ENCODE peak calls at places on chromosomes 3 and 15, in five cellular contexts. H is heart left ventricle, I is ascending aorta, C is aorta, R is PC-3. L is an unnamed sample.

GRCh38 chr3:46612324-46612723 is at the start of gene FAM240A:
- DNase-seq in H (no peak), I (no peak), C (no peak), R (no peak), L (peak; percentile 25)

GRCh38 chr3:144524531-144524930 is 552.9 kb downstream of the DIPK2A start:
- DNase-seq in H (no peak), I (no peak), C (no peak), R (no peak), L (no peak)

GRCh38 chr3:57864853-57865252 is 108.7 kb downstream of the SLMAP start:
- DNase-seq in H (no peak), I (no peak), C (no peak), R (peak; percentile 41), L (no peak)

GRCh38 chr15:67822537-67823370 is 2.6 kb upstream of the SKOR1 start:
- DNase-seq in H (no peak), I (no peak), C (no peak), R (no peak), L (no peak)

GRCh38 chr3:16084887-16085286 is 89.6 kb upstream of the GALNT15 start:
- DNase-seq in H (no peak), I (no peak), C (no peak), R (peak; percentile 67), L (no peak)

GRCh38 chr15:90970274-90970673 is 15.6 kb downstream of the RCCD1 start:
- DNase-seq in H (no peak), I (no peak), C (no peak), R (no peak), L (no peak)

GRCh38 chr3:189304465-189305341 is 132.9 kb downstream of the TPRG1 start:
- DNase-seq in H (no peak), I (no peak), C (peak; percentile 27), R (peak; percentile 99), L (no peak)

GRCh38 chr3:46936733-46937250 is 39.8 kb downstream of the CCDC12 start:
- DNase-seq in H (no peak), I (no peak), C (no peak), R (no peak), L (no peak)

GRCh38 chr3:43302116-43302880 is 16.0 kb downstream of the SNRK start:
- DNase-seq in H (no peak), I (no peak), C (no peak), R (no peak), L (no peak)

GRCh38 chr3:187678869-187679268 is 8.7 kb upstream of the SST start:
- DNase-seq in H (no peak), I (no peak), C (no peak), R (peak; percentile 74), L (no peak)

GRCh38 chr3:161031134-161031533 is 74.0 kb downstream of the B3GALNT1 start:
- DNase-seq in H (no peak), I (no peak), C (no peak), R (peak; percentile 52), L (no peak)

GRCh38 chr3:37779289-37780152 is 82.2 kb upstream of the CTDSPL start:
- DNase-seq in H (peak; percentile 48), I (no peak), C (no peak), R (peak; percentile 84), L (no peak)

GRCh38 chr15:75928680-75929608 is 25.3 kb downstream of the FBXO22 start:
- DNase-seq in H (no peak), I (no peak), C (no peak), R (peak; percentile 32), L (no peak)

GRCh38 chr3:40223856-40224255 is 85.7 kb upstream of the EIF1B start:
- DNase-seq in H (no peak), I (no peak), C (no peak), R (no peak), L (no peak)

GRCh38 chr3:98185180-98185579 is 18.7 kb downstream of the OR5H15 start:
- DNase-seq in H (no peak), I (no peak), C (no peak), R (no peak), L (no peak)

GRCh38 chr3:185308126-185308754 is 54.4 kb upstream of the EHHADH start:
- DNase-seq in H (peak; percentile 31), I (no peak), C (no peak), R (peak; percentile 84), L (no peak)

GRCh38 chr3:52831500-52832301 is 1.2 kb upstream of the ITIH4 start:
- DNase-seq in H (no peak), I (peak; percentile 49), C (peak; percentile 86), R (peak; percentile 94), L (no peak)

GRCh38 chr3:67018105-67018788 is 20.1 kb downstream of the KBTBD8 start:
- DNase-seq in H (peak; percentile 46), I (no peak), C (no peak), R (no peak), L (peak; percentile 61)

GRCh38 chr15:29451201-29451781 is 181.7 kb upstream of the NSMCE3 start:
- DNase-seq in H (no peak), I (no peak), C (no peak), R (peak; percentile 23), L (no peak)

GRCh38 chr3:171374260-171374659 is 85.9 kb downstream of the TNIK start:
- DNase-seq in H (no peak), I (no peak), C (no peak), R (no peak), L (no peak)

GRCh38 chr15:58701376-58701775 is 48.1 kb downstream of the ADAM10 start:
- DNase-seq in H (no peak), I (no peak), C (no peak), R (no peak), L (no peak)

GRCh38 chr3:14801668-14802067 is 17.1 kb upstream of the FGD5 start:
- DNase-seq in H (no peak), I (no peak), C (no peak), R (no peak), L (no peak)

GRCh38 chr15:33194237-33194636 is 277 bp downstream of the FMN1 start:
- DNase-seq in H (no peak), I (no peak), C (no peak), R (no peak), L (no peak)

GRCh38 chr3:126476166-126476975 is 680 bp upstream of the ZXDC start:
- DNase-seq in H (no peak), I (peak; percentile 28), C (peak; percentile 74), R (peak; percentile 26), L (no peak)

GRCh38 chr3:37905987-37906674 is 44.5 kb downstream of the CTDSPL start:
- DNase-seq in H (no peak), I (no peak), C (no peak), R (no peak), L (no peak)

GRCh38 chr3:71438004-71438685 is 145.4 kb downstream of the FOXP1 start:
- DNase-seq in H (no peak), I (no peak), C (no peak), R (no peak), L (no peak)

GRCh38 chr15:51589881-51590570 is 32.5 kb downstream of the DMXL2 start:
- DNase-seq in H (no peak), I (no peak), C (no peak), R (no peak), L (no peak)

GRCh38 chr3:184377374-184377773 is 633 bp downstream of the THPO start:
- DNase-seq in H (no peak), I (no peak), C (no peak), R (no peak), L (no peak)

GRCh38 chr3:61894988-61895935 is 333.9 kb downstream of the PTPRG start:
- DNase-seq in H (peak; percentile 75), I (peak; percentile 33), C (peak; percentile 79), R (peak; percentile 67), L (peak; percentile 33)

GRCh38 chr15:50330921-50331320 is 24.1 kb downstream of the GABPB1 start:
- DNase-seq in H (no peak), I (no peak), C (no peak), R (no peak), L (no peak)

GRCh38 chr3:49132437-49133225 is at the start of gene LAMB2:
- DNase-seq in H (peak; percentile 89), I (no peak), C (peak; percentile 84), R (peak; percentile 82), L (peak; percentile 84)

GRCh38 chr3:30353711-30354467 is 252.5 kb upstream of the TGFBR2 start:
- DNase-seq in H (no peak), I (no peak), C (no peak), R (peak; percentile 65), L (no peak)

GRCh38 chr3:167918686-167919085 is 177.0 kb downstream of the GOLIM4 start:
- DNase-seq in H (no peak), I (no peak), C (no peak), R (no peak), L (no peak)

GRCh38 chr3:35679409-35680080 is 40.2 kb downstream of the ARPP21 start:
- DNase-seq in H (no peak), I (no peak), C (no peak), R (no peak), L (no peak)
- H3K4me3 ChIP-seq in H (no peak overlapping the region), I (no peak overlapping the region), C (no peak overlapping the region), R (no peak overlapping the region), L (no peak overlapping the region)

DNA sequence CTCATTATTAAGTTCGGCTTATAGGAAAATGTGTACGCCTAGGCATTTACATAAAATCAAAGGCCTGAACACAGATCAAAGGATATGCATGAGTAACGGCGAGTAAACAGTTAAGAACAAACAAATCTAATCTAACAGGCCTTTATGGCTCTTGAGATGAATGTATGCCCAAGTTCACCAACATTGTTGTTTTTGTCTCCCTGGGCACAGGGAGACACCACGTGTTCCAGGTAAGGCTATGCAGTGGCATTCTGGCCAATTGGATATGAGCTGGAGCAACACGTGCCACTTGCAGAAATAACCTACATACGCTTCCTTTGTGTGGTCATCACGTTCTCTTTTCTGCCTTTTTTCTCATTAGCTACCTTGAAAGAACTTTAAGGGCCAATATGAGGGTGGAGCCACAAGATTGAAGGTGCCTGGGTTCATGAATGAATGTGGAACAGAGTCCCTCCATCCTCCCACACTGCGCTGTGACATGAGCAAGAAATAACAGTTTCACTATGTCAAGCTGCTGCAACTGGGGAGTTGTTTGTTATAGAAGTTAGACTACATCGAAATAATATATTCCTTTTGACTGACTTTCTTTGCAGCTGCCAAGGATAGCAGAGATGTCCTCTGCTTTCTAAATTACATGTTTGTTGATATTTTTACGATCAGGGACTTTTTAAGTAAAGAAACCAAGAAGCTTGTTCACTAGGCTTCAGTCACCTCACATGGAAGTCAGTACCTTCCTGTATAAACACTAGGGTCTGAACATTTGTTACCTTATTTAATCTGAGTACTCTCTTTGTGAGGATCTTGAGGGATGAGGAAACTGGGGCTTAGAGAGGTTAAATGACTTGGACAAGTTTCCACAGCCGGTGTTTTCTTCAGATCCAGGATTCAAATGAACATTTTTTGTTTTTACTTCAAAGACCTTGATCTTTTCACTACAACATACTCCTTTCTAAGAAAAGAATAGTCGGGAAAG is 427.5 kb upstream of the TBL1XR1 start:
- DNase-seq in H (no peak), I (no peak), C (no peak), R (peak; percentile 72), L (no peak)
- H3K4me3 ChIP-seq in H (no peak overlapping the region), I (no peak overlapping the region), C (no peak overlapping the region), R (no peak overlapping the region), L (no peak overlapping the region)

DNA sequence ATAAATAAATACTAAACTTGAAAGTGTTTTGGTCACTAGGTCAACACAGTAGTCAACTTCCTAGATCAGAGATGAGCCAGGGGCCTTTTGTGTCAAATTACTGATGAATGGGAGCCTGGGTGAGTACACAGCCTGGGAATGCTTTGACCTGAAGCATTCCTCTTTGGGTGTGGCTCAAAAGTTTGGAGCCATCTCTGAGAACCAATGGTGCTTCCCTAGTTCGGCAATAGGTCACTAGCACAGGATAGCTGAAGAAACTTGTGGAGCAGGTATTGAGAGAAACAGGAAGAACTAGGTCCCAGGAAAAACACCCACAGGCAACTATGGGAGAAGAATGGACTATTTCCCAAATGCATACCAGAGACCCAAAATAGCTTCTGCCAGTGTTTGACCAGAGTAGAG is 56.6 kb upstream of the PLXND1 start:
- DNase-seq in H (no peak), I (no peak), C (no peak), R (peak; percentile 97), L (no peak)
- H3K4me3 ChIP-seq in H (no peak overlapping the region), I (no peak overlapping the region), C (no peak overlapping the region), R (peak overlapping the region; percentile 33), L (no peak overlapping the region)

GRCh38 chr3:64133272-64133671 is 92.0 kb downstream of the PRICKLE2 start:
- DNase-seq in H (no peak), I (no peak), C (no peak), R (no peak), L (no peak)
- H3K4me3 ChIP-seq in H (no peak overlapping the region), I (no peak overlapping the region), C (no peak overlapping the region), R (no peak overlapping the region), L (no peak overlapping the region)

L was measured in left ventricle myocardium inferior.